ENCODE peak calls at places on chromosome 2, in six cellular contexts. C is IMR-90, E is iPS DF 6.9, X is psoas muscle, M is astrocyte of the cerebellum, N is pancreas. I is an unnamed sample.
A peak's percentile ranks its signal among the peaks of the same experiment; 100 is the strongest.

GRCh38 chr2:52964916-52965530 is 802.6 kb upstream of the CHAC2 start:
- DNase-seq in X (no peak), E (peak; percentile 5), M (no peak), N (no peak), C (no peak), I (no peak)

GRCh38 chr2:9370746-9371145 is 52.6 kb downstream of the ITGB1BP1 start:
- DNase-seq in M (no peak), X (no peak), E (no peak), C (no peak), N (no peak), I (no peak)

GRCh38 chr2:219570924-219571310 is 422 bp downstream of the OBSL1 start:
- DNase-seq in X (no peak), M (no peak), C (peak; percentile 12), N (no peak), E (no peak), I (peak; percentile 32)

GRCh38 chr2:120316071-120316470 is 29.9 kb upstream of the INHBB start:
- DNase-seq in M (no peak), N (no peak), E (no peak), C (no peak), X (no peak), I (no peak)

GRCh38 chr2:86298411-86299390 is 38.7 kb downstream of the REEP1 start:
- DNase-seq in C (no peak), X (no peak), N (no peak), E (peak; percentile 9), M (no peak), I (no peak)

GRCh38 chr2:51995293-51995692 is 963.4 kb upstream of the NRXN1 start:
- DNase-seq in X (no peak), N (no peak), M (peak; percentile 83), C (peak; percentile 89), E (no peak), I (no peak)

GRCh38 chr2:23361185-23361584 is 23.8 kb upstream of the KLHL29 start:
- DNase-seq in E (no peak), M (no peak), C (peak; percentile 41), N (no peak), X (no peak), I (no peak)

GRCh38 chr2:120398051-120398960 is 52.4 kb downstream of the INHBB start:
- DNase-seq in M (no peak), X (peak; percentile 39), E (no peak), C (peak; percentile 58), N (no peak), I (no peak)

GRCh38 chr2:43519711-43520221 is 76.1 kb downstream of the THADA start:
- DNase-seq in E (no peak), M (peak; percentile 98), N (no peak), X (no peak), C (peak; percentile 97), I (no peak)

GRCh38 chr2:120949027-120949956 is 213.6 kb downstream of the GLI2 start:
- DNase-seq in X (no peak), C (no peak), N (peak; percentile 78), E (no peak), M (no peak), I (peak; percentile 61)

GRCh38 chr2:8918412-8918811 is 81.0 kb upstream of the KIDINS220 start:
- DNase-seq in E (no peak), X (no peak), C (no peak), M (no peak), N (no peak), I (no peak)

GRCh38 chr2:105886680-105887079 is 142.0 kb downstream of the NCK2 start:
- DNase-seq in M (no peak), N (no peak), C (no peak), E (no peak), X (no peak), I (no peak)

GRCh38 chr2:229300814-229301213 is 29.7 kb upstream of the PID1 start:
- DNase-seq in M (no peak), X (no peak), C (no peak), E (no peak), N (no peak), I (no peak)

GRCh38 chr2:56749152-56749752 is 565.5 kb downstream of the CCDC85A start:
- DNase-seq in E (no peak), N (no peak), C (peak; percentile 6), M (no peak), X (no peak), I (peak; percentile 45)

GRCh38 chr2:62724886-62725711 is 19.6 kb downstream of the EHBP1 start:
- DNase-seq in C (no peak), M (no peak), E (no peak), N (peak; percentile 16), X (no peak), I (no peak)

GRCh38 chr2:53768233-53768542 is 584 bp downstream of the CHAC2 start:
- DNase-seq in X (no peak), E (no peak), C (no peak), M (no peak), N (no peak), I (peak; percentile 79)

GRCh38 chr2:50785781-50786180 is 246.2 kb downstream of the NRXN1 start:
- DNase-seq in X (no peak), E (no peak), M (no peak), N (no peak), C (no peak), I (no peak)

GRCh38 chr2:24490674-24491625 is at the start of gene NCOA1:
- DNase-seq in N (peak; percentile 90), E (peak; percentile 63), C (peak; percentile 85), X (peak; percentile 95), M (peak; percentile 61), I (peak; percentile 97)

GRCh38 chr2:239164281-239164871 is 236.4 kb downstream of the HDAC4 start:
- DNase-seq in N (no peak), X (peak; percentile 42), E (no peak), C (no peak), M (no peak), I (no peak)

GRCh38 chr2:163345795-163346573 is 389.8 kb downstream of the FIGN start:
- DNase-seq in N (no peak), C (peak; percentile 50), M (peak; percentile 52), E (no peak), X (no peak), I (peak; percentile 79)

GRCh38 chr2:122663737-122664136 is 908.3 kb downstream of the TSN start:
- DNase-seq in N (no peak), M (no peak), X (no peak), E (no peak), C (no peak), I (no peak)

GRCh38 chr2:11742317-11742701 is 4.1 kb upstream of the LPIN1 start:
- DNase-seq in C (peak; percentile 45), N (no peak), M (no peak), E (no peak), X (no peak), I (no peak)

DNA sequence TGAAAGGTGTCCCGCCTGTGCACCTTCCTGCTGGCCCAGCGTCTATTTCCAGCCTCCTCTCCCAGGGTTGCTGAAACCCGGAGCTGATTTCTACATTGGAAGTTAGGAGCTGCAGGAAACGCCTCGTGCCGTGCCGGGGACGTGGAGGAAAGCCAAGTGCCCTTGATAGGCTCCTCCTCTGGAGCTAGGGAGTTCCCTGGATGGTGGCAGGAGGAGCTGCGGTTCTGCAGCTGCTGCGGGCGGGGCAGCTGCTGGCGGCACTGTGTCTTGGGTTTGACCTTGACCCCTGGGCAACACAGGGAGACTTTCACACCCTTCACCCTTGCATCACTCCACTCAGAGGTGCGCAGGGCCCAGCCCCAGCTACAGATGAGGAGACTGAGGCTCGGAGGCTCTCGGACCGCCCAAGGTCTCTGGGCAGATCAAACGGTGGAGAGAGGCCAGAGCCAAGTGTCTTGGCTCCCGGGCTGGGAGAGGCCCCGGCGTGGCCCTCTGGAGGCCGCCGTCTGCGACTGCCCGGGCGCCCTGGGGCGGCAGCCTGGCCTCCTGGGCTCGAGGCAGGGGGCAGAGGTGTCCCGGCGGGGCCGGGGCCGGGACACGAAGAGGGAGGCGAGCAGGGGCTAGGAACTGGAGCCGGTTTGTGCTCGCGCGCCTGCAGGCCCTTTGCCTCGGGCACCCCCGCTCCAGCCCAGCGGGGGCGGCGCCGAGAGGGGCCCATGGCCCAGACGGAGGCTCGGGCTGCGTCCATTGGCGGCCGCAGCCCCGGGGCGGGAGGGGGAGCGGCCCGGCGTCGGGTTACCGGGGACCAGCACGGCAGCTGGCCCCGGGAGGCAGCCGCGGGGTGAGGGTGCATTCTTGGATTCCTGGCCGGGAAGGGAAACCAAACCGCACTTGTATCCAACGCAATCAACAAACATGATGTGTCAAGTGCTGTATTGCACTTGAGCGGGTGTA is 129.7 kb upstream of the SLC1A4 start:
- DNase-seq in E (no peak), N (peak; percentile 87), C (peak; percentile 87), M (peak; percentile 81), X (peak; percentile 95), I (peak; percentile 97)
- H3K4me3 ChIP-seq in E (peak overlapping the region; percentile 26), N (peak overlapping the region; percentile 55), C (peak overlapping the region; percentile 15), M (peak overlapping the region; percentile 17), X (peak overlapping the region; percentile 65), I (peak overlapping the region; percentile 58)

GRCh38 chr2:44544991-44545390 is 183.2 kb downstream of the CAMKMT start:
- DNase-seq in C (no peak), E (no peak), N (no peak), X (no peak), M (no peak), I (peak; percentile 73)
- H3K4me3 ChIP-seq in C (no peak overlapping the region), E (no peak overlapping the region), N (no peak overlapping the region), X (no peak overlapping the region), M (no peak overlapping the region), I (peak overlapping the region; percentile 20)

GRCh38 chr2:99692785-99693184 is 203.0 kb upstream of the REV1 start:
- DNase-seq in N (no peak), M (no peak), X (no peak), E (peak; percentile 11), C (no peak), I (no peak)

GRCh38 chr2:99694331-99694730 is 204.5 kb upstream of the REV1 start:
- DNase-seq in M (no peak), E (no peak), C (no peak), N (no peak), X (no peak), I (no peak)

GRCh38 chr2:99688699-99689098 is 198.9 kb upstream of the REV1 start:
- DNase-seq in X (no peak), N (no peak), E (no peak), M (no peak), C (no peak), I (no peak)

GRCh38 chr2:99689135-99689742 is 199.4 kb upstream of the REV1 start:
- DNase-seq in X (no peak), M (no peak), C (no peak), N (no peak), E (no peak), I (no peak)

GRCh38 chr2:99691931-99692330 is 202.1 kb upstream of the REV1 start:
- DNase-seq in E (no peak), M (no peak), C (no peak), N (no peak), X (peak; percentile 81), I (no peak)
- H3K4me3 ChIP-seq in E (no peak overlapping the region), M (no peak overlapping the region), C (no peak overlapping the region), N (no peak overlapping the region), X (no peak overlapping the region), I (no peak overlapping the region)

DNA sequence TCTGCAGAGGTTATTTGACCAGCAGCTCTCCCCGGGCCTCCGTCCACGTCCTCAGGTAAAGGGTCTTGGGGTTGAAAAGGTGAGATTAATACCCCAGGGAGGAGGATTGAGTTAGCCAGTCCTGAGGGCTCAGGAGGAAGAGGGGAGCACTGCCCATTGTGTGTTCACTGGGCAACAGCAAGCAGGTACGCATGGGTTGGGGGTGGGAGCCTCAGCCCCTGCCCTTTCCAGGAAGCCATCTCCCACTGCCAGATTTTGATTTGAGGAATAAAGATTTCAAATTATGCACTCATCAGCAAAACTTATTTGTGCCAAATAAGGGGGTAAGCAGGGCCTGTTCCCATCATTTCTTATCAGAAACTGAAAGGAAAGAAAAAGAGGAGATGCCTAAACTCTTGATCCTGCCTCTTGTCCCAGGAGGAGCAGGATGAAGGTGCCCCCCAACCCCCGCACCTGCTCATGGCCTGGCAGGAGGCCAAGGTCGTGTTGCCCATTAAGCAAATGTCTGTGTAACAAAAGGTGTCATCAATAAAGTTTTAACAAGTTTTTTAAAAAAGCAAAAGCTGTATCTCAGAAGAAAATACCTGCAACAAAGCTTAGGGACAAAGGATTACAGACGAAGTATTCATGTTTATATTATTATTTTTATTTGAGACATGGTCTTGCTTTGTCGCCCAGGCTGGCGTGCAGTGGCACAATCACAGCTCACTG is 79.9 kb downstream of the INPP5D start:
- DNase-seq in C (no peak), X (no peak), E (no peak), N (no peak), M (no peak), I (no peak)
- H3K4me3 ChIP-seq in C (no peak overlapping the region), X (no peak overlapping the region), E (no peak overlapping the region), N (no peak overlapping the region), M (no peak overlapping the region), I (no peak overlapping the region)